ENCODE peak calls at places on chromosomes 11 and 22, in eight cellular contexts. R is chondrocyte; P is HepG2; A is neural progenitor cell; M is T-helper 2 cell; D is mucosa of descending colon; C is activated naive CD4-positive, alpha-beta T cell treated with anti-CD3 and anti-CD28 coated beads for 36 hours; J is GM12891. U is an unnamed sample.

GRCh38 chr22:46902998-46903916 is 140.8 kb downstream of the TBC1D22A start:
- DNase-seq in J (no peak), C (no peak), P (no peak), R (no peak), A (peak; percentile 13), M (no peak), D (no peak), U (no peak)

GRCh38 chr11:131914299-131914902 is 544.0 kb downstream of the NTM start:
- DNase-seq in R (no peak), J (no peak), C (no peak), M (no peak), P (no peak), A (no peak), D (no peak), U (no peak)

GRCh38 chr11:64340671-64341335 is 799 bp downstream of the CCDC88B start:
- DNase-seq in M (peak; percentile 73), R (no peak), A (peak; percentile 83), P (no peak), J (no peak), D (peak; percentile 72), C (peak; percentile 86), U (peak; percentile 87)

GRCh38 chr11:5274340-5274739 is 4.6 kb upstream of the HBE1 start:
- DNase-seq in P (no peak), D (no peak), A (no peak), C (no peak), J (no peak), M (no peak), R (no peak), U (no peak)

GRCh38 chr11:67082071-67082791 is 25.6 kb downstream of the RHOD start:
- DNase-seq in D (peak; percentile 34), M (peak; percentile 31), J (no peak), A (peak; percentile 45), P (no peak), R (no peak), C (peak; percentile 41), U (peak; percentile 14)

GRCh38 chr11:28420099-28420498 is 311.9 kb downstream of the METTL15 start:
- DNase-seq in M (no peak), R (no peak), D (no peak), A (no peak), P (no peak), C (no peak), J (no peak), U (no peak)

GRCh38 chr11:64103377-64103985 is 62.4 kb downstream of the MACROD1 start:
- DNase-seq in M (no peak), C (no peak), A (peak; percentile 61), R (no peak), J (no peak), D (no peak), P (no peak), U (no peak)

GRCh38 chr22:30968015-30968923 is at the start of gene MORC2:
- DNase-seq in P (peak; percentile 58), A (no peak), C (no peak), R (no peak), M (no peak), D (no peak), J (peak; percentile 5), U (peak; percentile 75)

GRCh38 chr22:36330655-36331305 is 57.0 kb downstream of the MYH9 start:
- DNase-seq in D (no peak), J (no peak), C (peak; percentile 39), P (no peak), M (no peak), A (no peak), R (no peak), U (no peak)

GRCh38 chr22:29009148-29009547 is 52.5 kb downstream of the C22orf31 start:
- DNase-seq in R (no peak), M (no peak), P (no peak), C (no peak), A (no peak), D (no peak), J (no peak), U (no peak)

GRCh38 chr11:14614223-14614622 is 29.4 kb upstream of the PDE3B start:
- DNase-seq in C (no peak), M (no peak), J (no peak), P (no peak), R (no peak), D (no peak), A (no peak), U (no peak)

GRCh38 chr22:50714150-50714549 is 23.9 kb upstream of the ACR start:
- DNase-seq in M (no peak), R (peak; percentile 70), D (no peak), A (no peak), P (no peak), J (no peak), C (no peak), U (no peak)

GRCh38 chr11:74677131-74677530 is 54.1 kb downstream of the CHRDL2 start:
- DNase-seq in A (no peak), M (no peak), C (no peak), P (no peak), D (no peak), R (no peak), J (no peak), U (no peak)

GRCh38 chr22:46172522-46172921 is 22.2 kb downstream of the PPARA start:
- DNase-seq in A (no peak), D (no peak), C (no peak), J (no peak), P (no peak), M (no peak), R (no peak), U (no peak)

GRCh38 chr11:8340299-8340698 is 76.6 kb upstream of the LMO1 start:
- DNase-seq in J (no peak), D (no peak), A (no peak), M (no peak), R (no peak), C (no peak), P (no peak), U (no peak)

GRCh38 chr22:23060612-23061400 is 9.5 kb upstream of the GNAZ start:
- DNase-seq in R (peak; percentile 68), J (no peak), C (no peak), P (no peak), D (no peak), M (no peak), A (no peak), U (no peak)

GRCh38 chr11:19714093-19714386 is 1.4 kb downstream of the NAV2 start:
- DNase-seq in C (no peak), A (peak; percentile 24), J (no peak), P (no peak), M (no peak), R (no peak), D (no peak), U (no peak)

GRCh38 chr11:42778193-42778592 is 533.6 kb upstream of the API5 start:
- DNase-seq in R (no peak), C (no peak), D (no peak), J (no peak), P (no peak), M (no peak), A (peak; percentile 30), U (no peak)

GRCh38 chr11:76577199-76577920 is 93.2 kb downstream of the LRRC32 start:
- DNase-seq in J (no peak), R (peak; percentile 97), A (no peak), M (no peak), D (peak; percentile 67), C (no peak), P (no peak), U (peak; percentile 64)

GRCh38 chr11:111814567-111814966 is 48.4 kb upstream of the PPP2R1B start:
- DNase-seq in P (no peak), A (no peak), C (no peak), J (no peak), M (no peak), D (no peak), R (no peak), U (no peak)

GRCh38 chr11:1728931-1729691 is 21.3 kb downstream of the IFITM10 start:
- DNase-seq in J (no peak), R (no peak), C (no peak), P (no peak), A (no peak), M (no peak), D (no peak), U (no peak)

GRCh38 chr11:80412604-80413003 is 971.8 kb upstream of the TENM4 start:
- DNase-seq in J (no peak), D (no peak), A (no peak), C (no peak), P (no peak), M (no peak), R (no peak), U (no peak)

GRCh38 chr11:118342503-118343161 is at the start of gene CD3D:
- DNase-seq in C (peak; percentile 89), D (no peak), A (no peak), J (no peak), M (peak; percentile 87), R (no peak), P (peak; percentile 20), U (no peak)

GRCh38 chr11:118290923-118291322 is 13.6 kb upstream of the CD3E start:
- DNase-seq in P (peak; percentile 74), D (peak; percentile 55), M (peak; percentile 74), A (peak; percentile 49), R (no peak), C (peak; percentile 74), J (no peak), U (peak; percentile 61)

GRCh38 chr11:72625746-72626636 is 48.2 kb downstream of the PDE2A start:
- DNase-seq in J (no peak), D (peak; percentile 66), P (peak; percentile 53), R (no peak), C (no peak), M (no peak), A (no peak), U (peak; percentile 52)

GRCh38 chr11:47003180-47003877 is 66.8 kb downstream of the CSTPP1 start:
- DNase-seq in J (no peak), D (no peak), A (no peak), R (no peak), P (no peak), C (peak; percentile 70), M (no peak), U (no peak)

GRCh38 chr11:6321356-6321755 is 1.1 kb upstream of the CAVIN3 start:
- DNase-seq in A (peak; percentile 14), C (no peak), P (no peak), D (no peak), R (no peak), M (no peak), J (no peak), U (no peak)

GRCh38 chr11:27213232-27213660 is 149.8 kb downstream of the CCDC34 start:
- DNase-seq in D (no peak), J (no peak), A (peak; percentile 52), M (no peak), P (no peak), C (no peak), R (no peak), U (no peak)

GRCh38 chr11:34940026-34940677 is 23.7 kb downstream of the PDHX start:
- DNase-seq in P (no peak), R (no peak), M (no peak), A (no peak), J (no peak), D (no peak), C (no peak), U (no peak)

GRCh38 chr22:21937041-21937820 is 15.4 kb downstream of the PPM1F start:
- DNase-seq in J (no peak), A (no peak), D (peak; percentile 48), M (no peak), R (no peak), C (no peak), P (no peak), U (peak; percentile 32)

GRCh38 chr11:5197538-5197937 is 2.9 kb downstream of the OR51V1 start:
- DNase-seq in P (no peak), J (no peak), C (no peak), A (no peak), M (no peak), D (no peak), R (no peak), U (no peak)

GRCh38 chr11:114152162-114152561 is 92.7 kb downstream of the ZBTB16 start:
- DNase-seq in R (no peak), D (no peak), M (peak; percentile 49), J (no peak), C (no peak), P (no peak), A (no peak), U (no peak)

GRCh38 chr11:102573851-102574250 is 43.3 kb upstream of the MMP7 start:
- DNase-seq in D (no peak), A (no peak), M (no peak), P (no peak), C (no peak), J (no peak), R (no peak), U (no peak)